ENCODE peak calls at places on chromosomes 16 and 17, in five cellular contexts. G, D, U, F and E are unnamed samples.

GRCh38 chr16:1823821-1824220 is 2.8 kb downstream of the HAGH start:
- DNase-seq in F (no peak), G (peak), U (peak), D (peak), E (peak)

GRCh38 chr17:81123052-81124048 is 42.0 kb upstream of the PVALEF start:
- DNase-seq in F (no peak), G (no peak), D (no peak), U (no peak), E (no peak)

GRCh38 chr17:16273499-16273898 is 56.5 kb downstream of the PIGL start:
- DNase-seq in G (peak), F (peak), D (no peak), U (no peak), E (peak)

GRCh38 chr17:50681260-50682200 is 26.2 kb downstream of the ANKRD40 start:
- DNase-seq in F (peak), G (peak), D (no peak), U (peak), E (peak)

GRCh38 chr16:73323880-73324279 is 276.0 kb upstream of the ZFHX3 start:
- DNase-seq in G (no peak), F (no peak), U (peak), D (peak), E (no peak)

GRCh38 chr16:30485818-30486436 is 13.4 kb downstream of the ITGAL start:
- DNase-seq in F (peak), U (no peak), D (no peak), G (peak), E (peak)

GRCh38 chr16:30046178-30046577 is 15.1 kb upstream of the TLCD3B start:
- DNase-seq in U (no peak), G (no peak), D (no peak), F (no peak), E (no peak)

GRCh38 chr17:44932526-44933097 is 15.0 kb downstream of the KIF18B start:
- DNase-seq in U (no peak), G (no peak), F (no peak), D (peak), E (no peak)

GRCh38 chr17:47135235-47135634 is 53.9 kb downstream of the CDC27 start:
- DNase-seq in D (no peak), F (no peak), U (no peak), G (no peak), E (no peak)

GRCh38 chr17:48611681-48612455 is 1.1 kb upstream of the HOXB7 start:
- DNase-seq in U (no peak), G (no peak), D (no peak), F (peak), E (no peak)

GRCh38 chr17:42457107-42457787 is 1.4 kb upstream of the ATP6V0A1 start:
- DNase-seq in U (no peak), D (no peak), G (peak), F (peak), E (no peak)

GRCh38 chr17:50659220-50659619 is 24.5 kb downstream of the ABCC3 start:
- DNase-seq in G (no peak), D (no peak), F (no peak), U (no peak), E (no peak)

GRCh38 chr17:67443931-67444597 is 67.0 kb downstream of the PITPNC1 start:
- DNase-seq in U (no peak), G (peak), F (peak), D (no peak), E (peak)

GRCh38 chr17:18102640-18103039 is 5.9 kb upstream of the MYO15A start:
- DNase-seq in F (no peak), U (no peak), D (no peak), G (no peak), E (no peak)

GRCh38 chr16:68448360-68448970 is at the start of gene SMPD3:
- DNase-seq in D (peak), U (peak), F (peak), G (peak), E (peak)

GRCh38 chr17:75753514-75754377 is 11.2 kb downstream of the GALK1 start:
- DNase-seq in G (peak), U (peak), D (peak), F (peak), E (peak)

GRCh38 chr16:27450836-27451341 is 48.9 kb downstream of the IL21R start:
- DNase-seq in F (peak), D (no peak), U (no peak), G (peak), E (no peak)

GRCh38 chr16:10961231-10961630 is 16.9 kb downstream of the CLEC16A start:
- DNase-seq in G (peak), U (no peak), F (peak), D (no peak), E (peak)

GRCh38 chr17:19958023-19958422 is 19.6 kb downstream of the AKAP10 start:
- DNase-seq in D (no peak), F (peak), U (no peak), G (peak), E (peak)

GRCh38 chr17:18320301-18320700 is 5.2 kb downstream of the SMCR8 start:
- DNase-seq in G (no peak), F (no peak), D (no peak), U (no peak), E (no peak)

GRCh38 chr16:79598341-79599181 is 2.0 kb downstream of the MAF start:
- DNase-seq in F (peak), D (peak), U (peak), G (peak), E (no peak)

GRCh38 chr16:72299684-72300243 is 127.8 kb upstream of the PMFBP1 start:
- DNase-seq in D (no peak), F (no peak), U (no peak), G (no peak), E (no peak)

GRCh38 chr17:18035704-18036103 is 3.3 kb downstream of the ATPAF2 start:
- DNase-seq in D (no peak), U (no peak), F (no peak), G (no peak), E (no peak)

GRCh38 chr16:66585477-66586239 is 6.4 kb downstream of the CMTM2 start:
- DNase-seq in U (no peak), G (no peak), F (no peak), D (no peak), E (no peak)

GRCh38 chr17:68400404-68400735 is 56.9 kb downstream of the WIPI1 start:
- DNase-seq in D (no peak), G (no peak), F (no peak), U (no peak), E (no peak)

GRCh38 chr17:65167581-65167980 is 30.4 kb downstream of the RGS9 start:
- DNase-seq in G (no peak), D (no peak), U (no peak), F (no peak), E (no peak)

GRCh38 chr17:15273141-15273793 is 8.1 kb upstream of the PMP22 start:
- DNase-seq in G (peak), U (no peak), F (peak), D (no peak), E (peak)

GRCh38 chr16:21260870-21261791 is 17.0 kb downstream of the CRYM start:
- DNase-seq in G (peak), F (peak), U (peak), D (no peak), E (peak)

GRCh38 chr17:31226950-31227349 is 70.1 kb downstream of the OMG start:
- DNase-seq in D (no peak), G (no peak), F (no peak), U (no peak), E (no peak)

GRCh38 chr16:4359914-4360313 is 8.8 kb upstream of the PAM16 start:
- DNase-seq in F (no peak), G (no peak), U (no peak), D (no peak), E (no peak)

GRCh38 chr16:80285089-80285488 is 255.7 kb upstream of the DYNLRB2 start:
- DNase-seq in D (no peak), G (peak), U (no peak), F (peak), E (peak)

GRCh38 chr17:82876602-82877391 is 37.0 kb upstream of the ZNF750 start:
- DNase-seq in F (peak), U (peak), D (peak), G (peak), E (peak)

GRCh38 chr16:70391881-70392481 is 45.3 kb downstream of the DDX19A start:
- DNase-seq in G (peak), F (peak), D (peak), U (peak), E (peak)

GRCh38 chr16:66832661-66833305 is 2.0 kb upstream of the NAE1 start:
- DNase-seq in U (no peak), G (no peak), D (no peak), F (peak), E (peak)

GRCh38 chr16:57999366-57999970 is 1.0 kb downstream of the ZNF319 start:
- DNase-seq in G (peak), U (no peak), F (peak), D (no peak), E (no peak)

GRCh38 chr16:57998484-57998883 is 2.0 kb downstream of the ZNF319 start:
- DNase-seq in U (no peak), F (peak), D (peak), G (peak), E (peak)

GRCh38 chr16:57999971-58000705 is at the start of gene ZNF319:
- DNase-seq in D (no peak), U (no peak), G (no peak), F (peak), E (no peak)

GRCh38 chr16:57997528-57998265 is 2.8 kb downstream of the ZNF319 start:
- DNase-seq in G (no peak), D (no peak), F (no peak), U (no peak), E (no peak)

GRCh38 chr16:57998992-57999365 is 1.5 kb downstream of the ZNF319 start:
- DNase-seq in G (no peak), U (no peak), F (no peak), D (no peak), E (peak)
- H3K4me3 ChIP-seq in G (peak), U (no peak), F (peak), D (peak), E (peak)

GRCh38 chr17:73605444-73605843 is 38.8 kb downstream of the SDK2 start:
- DNase-seq in U (no peak), G (no peak), D (no peak), F (no peak), E (no peak)
- H3K4me3 ChIP-seq in U (no peak), G (no peak), D (no peak), F (no peak), E (no peak)

DNA sequence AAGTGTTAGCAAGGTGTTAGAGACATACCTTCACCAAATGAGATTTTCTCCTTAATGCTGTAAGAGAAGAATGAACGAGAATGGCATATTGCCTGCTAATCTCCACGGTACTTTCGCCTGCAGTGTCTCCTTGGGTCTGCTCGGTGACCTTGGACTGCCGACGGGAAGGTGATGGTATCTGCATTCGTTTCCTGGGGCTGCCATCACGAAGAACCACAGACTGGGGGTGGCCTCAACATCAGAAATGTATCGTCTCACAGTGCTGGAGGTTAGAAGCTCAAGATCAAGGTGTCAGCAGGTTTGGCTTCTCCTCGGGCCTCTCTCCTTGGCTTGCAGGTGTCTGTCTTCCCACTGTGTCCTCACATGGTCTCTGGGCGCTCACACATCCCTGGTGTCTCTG is 86.3 kb upstream of the TNRC6C start:
- DNase-seq in U (no peak), D (no peak), F (no peak), G (no peak), E (no peak)
- H3K4me3 ChIP-seq in U (no peak), D (no peak), F (no peak), G (no peak), E (no peak)

GRCh38 chr16:49281843-49282642 is 405 bp upstream of the CBLN1 start:
- DNase-seq in U (peak), D (peak), G (peak), F (peak), E (peak)

GRCh38 chr16:49281481-49281842 is at the start of gene CBLN1:
- DNase-seq in F (no peak), G (no peak), D (no peak), U (no peak), E (no peak)

GRCh38 chr16:49280022-49280741 is 1.5 kb downstream of the CBLN1 start:
- DNase-seq in F (peak), U (peak), G (no peak), D (no peak), E (no peak)

GRCh38 chr16:49278944-49279725 is 2.5 kb downstream of the CBLN1 start:
- DNase-seq in D (no peak), U (no peak), G (no peak), F (no peak), E (no peak)

DNA sequence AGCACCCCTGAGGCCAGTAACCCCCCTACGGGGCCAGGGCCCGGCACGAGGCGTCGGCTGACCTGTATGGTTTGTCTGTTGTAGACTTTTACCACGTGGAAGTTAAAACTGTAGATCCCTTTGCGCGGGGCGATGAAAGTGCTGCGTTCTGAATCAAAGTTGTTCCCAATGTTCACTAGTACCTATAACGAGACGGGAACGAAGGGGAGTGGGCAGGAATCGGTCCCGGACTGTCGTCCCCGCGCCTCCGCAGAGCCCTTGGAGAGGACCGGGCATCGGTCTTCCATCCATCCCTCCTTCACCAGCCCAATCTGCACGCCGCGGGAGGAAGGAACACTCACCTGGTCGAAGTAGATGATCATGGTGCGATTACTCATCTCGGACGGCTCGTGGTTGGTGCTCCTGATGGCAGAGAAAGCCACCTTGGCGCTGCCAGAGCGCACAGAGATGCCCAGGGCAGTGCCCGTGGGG is 742 bp downstream of the CBLN1 start:
- DNase-seq in U (no peak), D (no peak), F (no peak), G (no peak), E (no peak)
- H3K4me3 ChIP-seq in U (peak), D (peak), F (no peak), G (no peak), E (no peak)

GRCh38 chr17:32610027-32610650 is 123.3 kb downstream of the CDK5R1 start:
- DNase-seq in F (no peak), D (no peak), U (no peak), G (no peak), E (no peak)
- H3K4me3 ChIP-seq in F (no peak), D (no peak), U (no peak), G (no peak), E (no peak)

GRCh38 chr16:3098459-3099394 is at the start of gene ZSCAN10:
- DNase-seq in U (no peak), G (no peak), D (no peak), F (no peak), E (no peak)

GRCh38 chr16:3101841-3102470 is 2.9 kb upstream of the ZSCAN10 start:
- DNase-seq in F (no peak), G (peak), U (no peak), D (peak), E (no peak)

GRCh38 chr16:3099395-3099731 is 269 bp upstream of the ZSCAN10 start:
- DNase-seq in G (no peak), D (no peak), F (no peak), U (no peak), E (no peak)

GRCh38 chr16:3099732-3100499 is 822 bp upstream of the ZSCAN10 start:
- DNase-seq in G (peak), U (peak), F (peak), D (peak), E (peak)

DNA sequence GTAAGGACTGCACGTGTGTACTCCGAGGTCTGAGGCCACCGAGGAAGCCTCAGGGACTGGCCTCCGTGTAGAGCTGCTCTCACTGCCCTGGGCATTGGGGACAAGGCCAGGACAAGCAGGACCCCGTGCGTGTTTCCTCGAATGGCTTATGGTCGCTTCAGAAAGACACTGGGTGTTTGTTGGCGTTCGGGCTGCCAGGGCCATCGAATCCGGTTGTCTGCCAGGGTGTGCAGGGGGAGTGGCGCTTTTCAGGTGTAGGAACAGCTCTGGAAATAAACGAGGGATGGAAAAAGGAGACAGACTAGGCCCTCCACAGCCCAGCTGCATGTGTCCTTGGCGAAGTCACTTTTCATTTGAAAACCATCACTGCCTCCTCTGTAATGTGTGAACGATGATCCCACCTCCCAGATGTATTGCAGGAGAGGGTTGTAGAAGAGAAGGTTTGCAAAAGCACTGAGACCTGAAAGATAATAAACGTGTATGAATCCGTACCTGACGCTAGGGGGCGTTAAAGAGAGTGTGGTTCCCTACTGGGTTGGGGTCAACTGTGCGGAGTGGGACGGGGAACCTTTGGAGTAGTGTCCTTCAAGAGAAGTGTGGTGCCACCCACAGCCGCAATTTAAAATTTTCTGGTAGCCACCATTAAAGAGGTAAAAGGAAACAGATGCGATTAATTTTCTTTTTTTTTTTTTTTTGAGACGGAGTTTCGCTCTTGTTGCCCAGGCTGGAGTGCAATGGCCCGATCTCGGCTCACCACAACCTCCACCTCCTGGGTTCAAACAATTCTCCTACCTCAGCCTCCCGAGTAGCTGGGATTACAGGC is 2.1 kb upstream of the ZSCAN10 start:
- DNase-seq in U (peak), G (peak), D (no peak), F (peak), E (no peak)
- H3K4me3 ChIP-seq in U (no peak), G (no peak), D (peak), F (no peak), E (no peak)

DNA sequence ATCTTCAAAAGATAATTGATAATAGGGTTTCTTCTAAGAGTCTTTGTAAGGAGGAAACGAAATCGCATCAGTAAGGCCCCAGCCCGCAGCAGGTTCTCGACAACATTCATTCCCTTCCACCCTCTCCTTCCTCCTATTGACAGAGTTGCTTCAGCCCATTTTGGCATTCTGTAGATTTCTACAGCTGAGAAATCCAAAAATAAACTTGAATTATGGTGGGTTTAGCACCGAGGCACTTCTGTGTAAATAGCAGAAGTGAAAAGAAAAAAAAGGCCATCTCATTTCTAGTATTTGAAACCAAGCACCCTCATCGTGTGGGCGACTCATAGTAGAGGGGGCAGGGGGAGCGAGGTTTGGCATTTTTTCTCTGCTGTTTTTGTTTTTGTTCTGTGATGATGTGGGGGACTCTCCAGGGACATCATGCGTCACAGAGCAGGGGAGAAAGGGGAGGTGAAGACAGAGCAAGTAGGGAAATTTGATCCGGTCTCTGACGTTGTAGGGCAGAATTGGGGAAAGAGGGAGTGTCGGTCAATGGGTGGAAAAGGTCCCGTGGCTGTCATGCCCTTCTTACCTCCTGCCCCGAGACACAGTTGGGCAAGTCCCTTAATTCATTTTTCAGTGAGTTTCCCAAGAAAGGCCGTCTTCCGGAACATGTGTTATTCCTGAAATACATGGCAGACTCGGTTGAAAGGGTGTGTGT is 33.8 kb upstream of the CCR7 start:
- DNase-seq in F (no peak), D (no peak), G (peak), U (no peak), E (peak)
- H3K4me3 ChIP-seq in F (no peak), D (no peak), G (no peak), U (no peak), E (no peak)